ENCODE peak calls at places on chromosomes 16 and 17, in four cellular contexts. One of them, this sample, is unnamed.

GRCh38 chr17:39605492-39606433 is 2.0 kb downstream of the NEUROD2 start:
- DNase-seq in stomach: no peak
- DNase-seq in cardiac fibroblast: peak
- DNase-seq in CD8-positive, alpha-beta T cell: no peak
- DNase-seq in this sample: no peak

GRCh38 chr17:73342549-73343167 is 30.9 kb upstream of the CDC42EP4 start:
- DNase-seq in stomach: no peak
- DNase-seq in CD8-positive, alpha-beta T cell: no peak
- DNase-seq in cardiac fibroblast: peak
- DNase-seq in this sample: no peak

GRCh38 chr17:40862985-40863733 is 3.9 kb downstream of the KRT12 start:
- DNase-seq in CD8-positive, alpha-beta T cell: no peak
- DNase-seq in cardiac fibroblast: peak
- DNase-seq in stomach: no peak
- DNase-seq in this sample: no peak

GRCh38 chr17:49997773-49998703 is 3.0 kb upstream of the DLX3 start:
- DNase-seq in cardiac fibroblast: peak
- DNase-seq in CD8-positive, alpha-beta T cell: peak
- DNase-seq in stomach: peak
- DNase-seq in this sample: peak

GRCh38 chr17:47785538-47786123 is 36.0 kb downstream of the OSBPL7 start:
- DNase-seq in cardiac fibroblast: peak
- DNase-seq in stomach: no peak
- DNase-seq in CD8-positive, alpha-beta T cell: no peak
- DNase-seq in this sample: peak

GRCh38 chr17:17811381-17812210 is 25.2 kb downstream of the SREBF1 start:
- DNase-seq in cardiac fibroblast: no peak
- DNase-seq in CD8-positive, alpha-beta T cell: no peak
- DNase-seq in stomach: no peak
- DNase-seq in this sample: no peak

GRCh38 chr17:27381007-27381501 is 75.2 kb upstream of the KSR1 start:
- DNase-seq in stomach: peak
- DNase-seq in cardiac fibroblast: peak
- DNase-seq in CD8-positive, alpha-beta T cell: peak
- DNase-seq in this sample: peak

GRCh38 chr16:22192261-22193133 is 13.6 kb upstream of the EEF2K start:
- DNase-seq in cardiac fibroblast: peak
- DNase-seq in stomach: peak
- DNase-seq in CD8-positive, alpha-beta T cell: peak
- DNase-seq in this sample: no peak

DNA sequence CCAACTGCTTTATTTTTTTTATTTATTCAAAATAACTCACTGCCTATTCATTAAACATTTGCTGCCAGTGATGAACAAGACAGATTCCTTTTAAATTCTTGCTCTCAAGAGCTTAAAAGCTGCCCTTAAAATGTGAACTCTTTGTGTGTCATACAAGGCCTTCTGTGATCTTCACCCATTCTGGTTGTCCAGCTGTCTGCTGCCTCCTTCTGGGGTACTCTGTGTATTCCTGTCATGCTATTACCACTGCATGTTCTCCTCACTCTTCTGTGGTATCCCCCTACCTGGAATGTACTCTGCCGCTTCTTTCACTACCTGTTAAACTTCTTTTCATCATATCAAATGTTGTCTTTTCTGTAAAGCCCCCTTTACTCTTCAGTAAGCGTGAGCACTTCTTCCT is 165.8 kb downstream of the CHD9 start:
- DNase-seq in stomach: no peak
- DNase-seq in cardiac fibroblast: peak
- DNase-seq in CD8-positive, alpha-beta T cell: no peak
- DNase-seq in this sample: no peak
- TF ChIP-seq CTCF in stomach: no peak
- TF ChIP-seq CTCF in cardiac fibroblast: peak
- TF ChIP-seq CTCF in CD8-positive, alpha-beta T cell: peak
- TF ChIP-seq CTCF in this sample: no peak

GRCh38 chr16:527015-527903 is at the start of gene CAPN15:
- DNase-seq in CD8-positive, alpha-beta T cell: peak
- DNase-seq in stomach: peak
- DNase-seq in cardiac fibroblast: peak
- DNase-seq in this sample: peak
- TF ChIP-seq CTCF in CD8-positive, alpha-beta T cell: no peak
- TF ChIP-seq CTCF in stomach: no peak
- TF ChIP-seq CTCF in cardiac fibroblast: peak
- TF ChIP-seq CTCF in this sample: no peak

GRCh38 chr16:7025616-7026190 is 306.9 kb upstream of the RBFOX1 start:
- DNase-seq in cardiac fibroblast: peak
- DNase-seq in stomach: peak
- DNase-seq in CD8-positive, alpha-beta T cell: no peak
- DNase-seq in this sample: peak
- TF ChIP-seq CTCF in cardiac fibroblast: peak
- TF ChIP-seq CTCF in stomach: no peak
- TF ChIP-seq CTCF in CD8-positive, alpha-beta T cell: no peak
- TF ChIP-seq CTCF in this sample: peak

GRCh38 chr16:66581246-66581952 is 2.1 kb downstream of the CMTM2 start:
- DNase-seq in stomach: no peak
- DNase-seq in CD8-positive, alpha-beta T cell: no peak
- DNase-seq in cardiac fibroblast: peak
- DNase-seq in this sample: peak

GRCh38 chr16:66578596-66579531 is at the start of gene CMTM2:
- DNase-seq in cardiac fibroblast: no peak
- DNase-seq in CD8-positive, alpha-beta T cell: peak
- DNase-seq in stomach: no peak
- DNase-seq in this sample: no peak

GRCh38 chr16:66576306-66576705 is 3.0 kb upstream of the CMTM2 start:
- DNase-seq in cardiac fibroblast: no peak
- DNase-seq in CD8-positive, alpha-beta T cell: no peak
- DNase-seq in stomach: no peak
- DNase-seq in this sample: no peak

GRCh38 chr16:66585477-66586239 is 6.4 kb downstream of the CMTM2 start:
- DNase-seq in stomach: no peak
- DNase-seq in cardiac fibroblast: no peak
- DNase-seq in CD8-positive, alpha-beta T cell: no peak
- DNase-seq in this sample: no peak

GRCh38 chr16:66580605-66581209 is 1.4 kb downstream of the CMTM2 start:
- DNase-seq in CD8-positive, alpha-beta T cell: peak
- DNase-seq in stomach: no peak
- DNase-seq in cardiac fibroblast: peak
- DNase-seq in this sample: peak
- TF ChIP-seq CTCF in CD8-positive, alpha-beta T cell: no peak
- TF ChIP-seq CTCF in stomach: no peak
- TF ChIP-seq CTCF in cardiac fibroblast: peak
- TF ChIP-seq CTCF in this sample: no peak

GRCh38 chr16:50354629-50355456 is 13.9 kb downstream of the BRD7 start:
- DNase-seq in cardiac fibroblast: peak
- DNase-seq in stomach: no peak
- DNase-seq in CD8-positive, alpha-beta T cell: no peak
- DNase-seq in this sample: no peak
- TF ChIP-seq CTCF in cardiac fibroblast: peak
- TF ChIP-seq CTCF in stomach: no peak
- TF ChIP-seq CTCF in CD8-positive, alpha-beta T cell: peak
- TF ChIP-seq CTCF in this sample: peak

GRCh38 chr17:15507001-15507400 is 39.6 kb upstream of the CDRT4 start:
- DNase-seq in CD8-positive, alpha-beta T cell: no peak
- DNase-seq in cardiac fibroblast: no peak
- DNase-seq in stomach: no peak
- DNase-seq in this sample: no peak
- TF ChIP-seq CTCF in CD8-positive, alpha-beta T cell: no peak
- TF ChIP-seq CTCF in cardiac fibroblast: no peak
- TF ChIP-seq CTCF in stomach: no peak
- TF ChIP-seq CTCF in this sample: no peak

GRCh38 chr17:7496470-7497227 is 12.5 kb downstream of the POLR2A start:
- DNase-seq in stomach: no peak
- DNase-seq in cardiac fibroblast: no peak
- DNase-seq in CD8-positive, alpha-beta T cell: no peak
- DNase-seq in this sample: no peak
- TF ChIP-seq CTCF in stomach: no peak
- TF ChIP-seq CTCF in cardiac fibroblast: no peak
- TF ChIP-seq CTCF in CD8-positive, alpha-beta T cell: no peak
- TF ChIP-seq CTCF in this sample: no peak

GRCh38 chr17:51734462-51734861 is 424.1 kb downstream of the CA10 start:
- DNase-seq in stomach: no peak
- DNase-seq in CD8-positive, alpha-beta T cell: no peak
- DNase-seq in cardiac fibroblast: no peak
- DNase-seq in this sample: peak
- TF ChIP-seq CTCF in stomach: no peak
- TF ChIP-seq CTCF in CD8-positive, alpha-beta T cell: no peak
- TF ChIP-seq CTCF in cardiac fibroblast: no peak
- TF ChIP-seq CTCF in this sample: peak

GRCh38 chr17:75289832-75290337 is 652 bp upstream of the SLC25A19 start:
- DNase-seq in stomach: peak
- DNase-seq in cardiac fibroblast: peak
- DNase-seq in CD8-positive, alpha-beta T cell: no peak
- DNase-seq in this sample: peak
- TF ChIP-seq CTCF in stomach: no peak
- TF ChIP-seq CTCF in cardiac fibroblast: no peak
- TF ChIP-seq CTCF in CD8-positive, alpha-beta T cell: peak
- TF ChIP-seq CTCF in this sample: no peak

GRCh38 chr16:72821551-72821950 is 226.4 kb downstream of the ZFHX3 start:
- DNase-seq in cardiac fibroblast: no peak
- DNase-seq in stomach: no peak
- DNase-seq in CD8-positive, alpha-beta T cell: no peak
- DNase-seq in this sample: no peak
- TF ChIP-seq CTCF in cardiac fibroblast: no peak
- TF ChIP-seq CTCF in stomach: no peak
- TF ChIP-seq CTCF in CD8-positive, alpha-beta T cell: no peak
- TF ChIP-seq CTCF in this sample: no peak

This sample was measured in MCF 10A.